ENCODE peak calls at places on chromosomes 11 and 22, in five cellular contexts. One of them, this sample, is unnamed.
A peak's percentile ranks its signal among the peaks of the same experiment; 100 is the strongest.

GRCh38 chr11:128690746-128691091 is 3.2 kb upstream of the FLI1 start:
- DNase-seq in uterus: no peak
- DNase-seq in ovary: no peak
- DNase-seq in IMR-90: no peak
- DNase-seq in breast epithelium: no peak
- DNase-seq in this sample: peak; percentile 85

GRCh38 chr11:62132188-62132587 is 8.4 kb downstream of the INCENP start:
- DNase-seq in uterus: no peak
- DNase-seq in ovary: no peak
- DNase-seq in IMR-90: no peak
- DNase-seq in breast epithelium: no peak
- DNase-seq in this sample: no peak

GRCh38 chr11:128715691-128716153 is 21.9 kb downstream of the FLI1 start:
- DNase-seq in uterus: no peak
- DNase-seq in ovary: no peak
- DNase-seq in IMR-90: peak; percentile 40
- DNase-seq in breast epithelium: no peak
- DNase-seq in this sample: no peak

GRCh38 chr22:46547179-46547882 is 9.9 kb upstream of the CELSR1 start:
- DNase-seq in uterus: peak; percentile 46
- DNase-seq in ovary: no peak
- DNase-seq in IMR-90: peak; percentile 77
- DNase-seq in breast epithelium: no peak
- DNase-seq in this sample: peak; percentile 66

GRCh38 chr11:8561461-8561860 is 32.6 kb downstream of the STK33 start:
- DNase-seq in uterus: no peak
- DNase-seq in ovary: no peak
- DNase-seq in IMR-90: no peak
- DNase-seq in breast epithelium: no peak
- DNase-seq in this sample: no peak

GRCh38 chr11:119525180-119525854 is 102.3 kb upstream of the THY1 start:
- DNase-seq in uterus: no peak
- DNase-seq in ovary: no peak
- DNase-seq in IMR-90: no peak
- DNase-seq in breast epithelium: no peak
- DNase-seq in this sample: no peak

GRCh38 chr11:67428052-67429001 is at the start of gene RPS6KB2:
- DNase-seq in uterus: peak; percentile 99
- DNase-seq in ovary: peak; percentile 99
- DNase-seq in IMR-90: peak; percentile 96
- DNase-seq in breast epithelium: peak; percentile 99
- DNase-seq in this sample: peak; percentile 99

GRCh38 chr11:95289378-95289777 is 58.4 kb upstream of the SESN3 start:
- DNase-seq in uterus: no peak
- DNase-seq in ovary: no peak
- DNase-seq in IMR-90: no peak
- DNase-seq in breast epithelium: no peak
- DNase-seq in this sample: no peak

GRCh38 chr11:35951659-35952058 is 7.8 kb downstream of the LDLRAD3 start:
- DNase-seq in uterus: no peak
- DNase-seq in ovary: no peak
- DNase-seq in IMR-90: no peak
- DNase-seq in breast epithelium: no peak
- DNase-seq in this sample: no peak

GRCh38 chr11:75103380-75104026 is 6.8 kb upstream of the OR2AT4 start:
- DNase-seq in uterus: no peak
- DNase-seq in ovary: no peak
- DNase-seq in IMR-90: peak; percentile 86
- DNase-seq in breast epithelium: no peak
- DNase-seq in this sample: no peak
- TF ChIP-seq POLR2A in uterus: no peak
- TF ChIP-seq POLR2A in ovary: no peak
- TF ChIP-seq POLR2A in IMR-90: no peak
- TF ChIP-seq POLR2A in breast epithelium: no peak
- TF ChIP-seq POLR2A in this sample: no peak

DNA sequence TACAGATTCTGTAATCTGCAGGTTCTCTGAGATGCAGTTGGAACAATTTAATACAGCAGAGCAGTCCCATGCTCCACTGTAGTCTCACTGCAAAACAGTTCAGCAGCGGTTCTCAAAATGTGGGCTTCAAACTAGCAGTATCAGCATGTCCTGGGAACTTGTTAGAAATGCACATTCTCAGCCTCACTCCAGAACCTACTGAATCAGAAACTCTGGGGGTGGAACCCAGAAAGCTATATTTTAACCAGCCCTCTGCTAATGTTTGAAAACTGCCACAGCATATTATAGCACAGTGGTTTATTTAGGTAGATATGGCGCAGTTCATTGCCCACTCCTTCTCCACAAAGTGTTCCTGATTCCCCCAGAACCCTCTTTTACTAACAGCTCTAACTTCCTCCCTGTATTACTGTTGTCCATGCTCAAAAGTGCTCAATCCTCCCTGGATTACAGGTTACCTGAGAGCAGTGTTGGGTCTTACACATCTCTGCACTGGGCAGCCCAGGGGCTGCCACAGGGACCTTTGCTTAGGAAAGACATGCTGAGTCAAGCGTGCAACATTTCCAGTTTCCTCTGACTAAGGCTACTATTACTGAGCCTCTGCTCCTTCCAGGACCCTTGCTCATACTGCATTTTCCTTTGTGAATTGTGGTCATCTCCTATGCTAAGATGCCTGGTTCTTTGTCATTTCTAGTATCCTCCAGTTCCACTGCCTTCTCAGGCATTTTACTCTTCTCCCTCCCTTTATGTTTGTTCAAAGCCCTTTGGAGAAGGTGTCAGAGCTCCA is 7.7 kb upstream of the DGAT2 start:
- DNase-seq in uterus: no peak
- DNase-seq in ovary: no peak
- DNase-seq in IMR-90: peak; percentile 82
- DNase-seq in breast epithelium: no peak
- DNase-seq in this sample: no peak
- H3K4me3 ChIP-seq in uterus: no peak overlapping the region
- H3K4me3 ChIP-seq in ovary: no peak overlapping the region
- H3K4me3 ChIP-seq in IMR-90: no peak overlapping the region
- H3K4me3 ChIP-seq in breast epithelium: no peak overlapping the region
- H3K4me3 ChIP-seq in this sample: no peak overlapping the region

GRCh38 chr11:71372693-71373657 is 75.2 kb downstream of the DHCR7 start:
- DNase-seq in uterus: no peak
- DNase-seq in ovary: no peak
- DNase-seq in IMR-90: peak; percentile 50
- DNase-seq in breast epithelium: no peak
- DNase-seq in this sample: no peak
- TF ChIP-seq POLR2A in uterus: no peak
- TF ChIP-seq POLR2A in ovary: no peak
- TF ChIP-seq POLR2A in IMR-90: no peak
- TF ChIP-seq POLR2A in breast epithelium: no peak
- TF ChIP-seq POLR2A in this sample: no peak

DNA sequence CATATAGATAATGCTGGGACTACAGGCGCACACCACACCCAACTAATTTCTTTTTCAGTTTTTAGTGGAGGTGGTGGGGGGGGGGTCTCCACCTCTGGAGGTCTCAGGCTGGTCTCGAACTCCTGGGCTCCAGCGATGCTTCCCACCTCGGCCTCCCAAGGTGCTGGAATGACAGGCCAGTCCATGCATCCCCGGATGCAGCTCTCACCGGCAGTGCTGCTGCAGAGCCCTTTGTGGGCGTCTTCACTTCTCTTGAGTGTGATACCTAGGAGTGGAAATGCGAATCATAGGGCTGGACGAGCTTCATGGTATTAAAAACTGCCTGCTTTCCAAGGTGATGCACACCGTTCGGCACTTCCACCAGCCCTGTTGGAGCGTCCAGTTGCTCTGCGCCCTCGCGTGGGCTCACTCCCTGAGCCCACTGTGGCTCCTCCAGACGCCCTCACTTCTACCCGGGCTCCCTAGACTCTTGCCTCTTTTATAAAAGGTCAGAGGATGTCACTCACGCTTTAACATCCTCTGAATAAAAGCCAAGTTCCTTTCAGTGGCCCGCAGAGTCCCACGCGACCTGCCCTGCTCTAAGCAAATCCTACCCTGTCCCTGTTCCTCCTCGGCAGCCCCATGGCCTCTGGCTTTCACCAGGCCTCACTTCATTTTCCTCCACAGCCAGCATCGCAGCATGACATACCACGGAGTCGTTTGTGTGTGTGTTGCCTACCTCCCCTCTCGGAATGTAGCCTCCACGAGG is 833 bp upstream of the BID start:
- DNase-seq in uterus: no peak
- DNase-seq in ovary: no peak
- DNase-seq in IMR-90: no peak
- DNase-seq in breast epithelium: no peak
- DNase-seq in this sample: no peak
- H3K4me3 ChIP-seq in uterus: no peak overlapping the region
- H3K4me3 ChIP-seq in ovary: no peak overlapping the region
- H3K4me3 ChIP-seq in IMR-90: no peak overlapping the region
- H3K4me3 ChIP-seq in breast epithelium: peak overlapping the region; percentile 93
- H3K4me3 ChIP-seq in this sample: no peak overlapping the region